ENCODE peak calls at places on chromosomes 11 and 22, in ten cellular contexts. W, K, E, Q, Y, N, I, G, R and P are unnamed samples.

GRCh38 chr11:111229604-111230003 is 15.9 kb upstream of the POU2AF2 start:
- DNase-seq in G (no peak), E (no peak), W (no peak), K (no peak), Y (peak; percentile 35), Q (no peak), I (no peak), R (no peak), N (no peak), P (no peak)

GRCh38 chr11:705646-706438 is at the start of gene EPS8L2:
- DNase-seq in R (no peak), Y (no peak), Q (no peak), I (no peak), E (no peak), K (peak; percentile 66), N (no peak), G (peak; percentile 90), W (no peak), P (no peak)

GRCh38 chr22:49827853-49828598 is at the start of gene BRD1:
- DNase-seq in K (peak; percentile 67), N (no peak), W (no peak), I (peak; percentile 83), Q (no peak), E (no peak), R (peak; percentile 66), Y (peak; percentile 68), G (peak; percentile 85), P (peak; percentile 72)

GRCh38 chr11:121117753-121118152 is 16.7 kb downstream of the TECTA start:
- DNase-seq in E (no peak), W (no peak), Y (no peak), N (no peak), R (no peak), K (peak; percentile 19), Q (no peak), G (no peak), I (no peak), P (no peak)

GRCh38 chr22:41687901-41688364 is 734 bp downstream of the SNU13 start:
- DNase-seq in G (no peak), R (peak; percentile 26), E (no peak), K (peak; percentile 6), N (no peak), W (no peak), Y (peak; percentile 40), Q (no peak), I (peak; percentile 50), P (no peak)

GRCh38 chr22:44200855-44201550 is 20.3 kb downstream of the PARVG start:
- DNase-seq in Q (no peak), K (no peak), I (no peak), G (peak; percentile 63), W (no peak), E (no peak), N (no peak), R (no peak), Y (no peak), P (peak; percentile 9)

GRCh38 chr11:69013009-69013951 is at the start of gene MRGPRF:
- DNase-seq in W (peak; percentile 99), Q (no peak), E (peak; percentile 76), K (peak; percentile 20), G (peak; percentile 96), I (no peak), R (peak; percentile 53), N (no peak), Y (peak; percentile 58), P (peak; percentile 62)

GRCh38 chr11:47204633-47204989 is 10.2 kb upstream of the DDB2 start:
- DNase-seq in R (peak; percentile 64), K (peak; percentile 85), Q (no peak), E (no peak), G (no peak), Y (peak; percentile 43), N (no peak), I (no peak), W (no peak), P (no peak)

GRCh38 chr11:35398881-35399280 is 20.5 kb downstream of the SLC1A2 start:
- DNase-seq in E (no peak), R (no peak), W (no peak), Q (no peak), Y (no peak), K (no peak), G (no peak), I (no peak), N (no peak), P (no peak)

GRCh38 chr11:117662255-117662654 is 134.8 kb downstream of the DSCAML1 start:
- DNase-seq in N (no peak), I (no peak), Q (no peak), K (no peak), E (no peak), G (no peak), R (no peak), W (no peak), Y (no peak), P (no peak)

GRCh38 chr11:36002796-36003195 is 58.9 kb downstream of the LDLRAD3 start:
- DNase-seq in I (no peak), E (no peak), R (no peak), N (no peak), Y (no peak), W (no peak), G (no peak), K (no peak), Q (no peak), P (no peak)

GRCh38 chr11:1948389-1948788 is 1.3 kb downstream of the MRPL23 start:
- DNase-seq in N (no peak), W (no peak), R (no peak), E (no peak), K (no peak), Y (no peak), I (no peak), Q (no peak), G (no peak), P (no peak)

GRCh38 chr11:61486779-61487178 is 21.8 kb upstream of the LRRC10B start:
- DNase-seq in I (no peak), R (no peak), Q (no peak), K (peak; percentile 84), E (no peak), W (no peak), Y (no peak), N (no peak), G (no peak), P (no peak)

GRCh38 chr22:44348963-44349950 is 36.5 kb upstream of the SHISAL1 start:
- DNase-seq in K (no peak), G (no peak), Y (peak; percentile 68), E (no peak), N (no peak), R (peak; percentile 28), I (no peak), Q (no peak), W (no peak), P (peak; percentile 63)

GRCh38 chr11:77560605-77561004 is 29.1 kb upstream of the AQP11 start:
- DNase-seq in I (no peak), K (peak; percentile 65), R (no peak), Q (no peak), G (no peak), E (no peak), W (no peak), Y (peak; percentile 36), N (no peak), P (no peak)

GRCh38 chr11:77558380-77558779 is 31.4 kb upstream of the AQP11 start:
- DNase-seq in E (no peak), G (no peak), Y (no peak), Q (no peak), R (no peak), K (no peak), W (no peak), N (no peak), I (no peak), P (no peak)

GRCh38 chr11:77559686-77560425 is 29.9 kb upstream of the AQP11 start:
- DNase-seq in Q (no peak), N (no peak), W (no peak), G (no peak), E (peak; percentile 37), R (peak; percentile 51), K (peak; percentile 86), I (no peak), Y (peak; percentile 91), P (no peak)

GRCh38 chr11:77561257-77561656 is 28.5 kb upstream of the AQP11 start:
- DNase-seq in N (no peak), Y (no peak), E (no peak), W (no peak), R (no peak), K (no peak), G (no peak), I (no peak), Q (no peak), P (no peak)

DNA sequence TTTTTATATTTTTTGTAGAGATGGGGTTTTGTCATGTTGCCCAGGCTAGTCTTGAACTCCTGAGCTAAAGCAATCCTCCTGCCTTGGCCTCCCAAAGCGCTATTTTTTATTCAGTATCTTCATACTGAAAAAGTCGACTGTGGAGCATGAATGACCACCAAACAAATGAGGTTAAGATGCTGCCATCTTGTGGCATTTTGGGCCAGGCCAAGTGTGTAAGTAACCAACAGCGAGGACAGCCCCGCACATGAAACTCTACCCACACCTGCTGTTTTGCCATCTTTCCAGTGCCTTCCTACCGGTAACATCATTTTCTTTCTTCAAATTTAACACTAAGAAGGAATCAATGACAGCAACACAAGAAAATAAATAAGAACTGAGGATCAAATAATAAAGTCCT is 32.2 kb upstream of the AQP11 start:
- DNase-seq in Q (no peak), W (no peak), Y (peak; percentile 42), I (peak; percentile 35), E (no peak), N (no peak), K (peak; percentile 57), G (no peak), R (peak; percentile 18), P (peak; percentile 43)
- TF ChIP-seq CTCF in Q (no peak), W (no peak), Y (peak; percentile 44), I (peak; percentile 18), E (no peak), N (peak; percentile 32), K (peak; percentile 64), G (peak; percentile 11), R (peak; percentile 13), P (peak; percentile 17)

GRCh38 chr22:40511604-40512003 is 124.9 kb downstream of the MRTFA start:
- DNase-seq in G (no peak), Y (no peak), N (no peak), K (no peak), Q (no peak), E (no peak), I (no peak), W (no peak), R (peak; percentile 38), P (no peak)
- TF ChIP-seq CTCF in G (no peak), Y (peak; percentile 20), N (no peak), K (no peak), Q (no peak), E (no peak), I (no peak), W (no peak), R (peak; percentile 10), P (no peak)

DNA sequence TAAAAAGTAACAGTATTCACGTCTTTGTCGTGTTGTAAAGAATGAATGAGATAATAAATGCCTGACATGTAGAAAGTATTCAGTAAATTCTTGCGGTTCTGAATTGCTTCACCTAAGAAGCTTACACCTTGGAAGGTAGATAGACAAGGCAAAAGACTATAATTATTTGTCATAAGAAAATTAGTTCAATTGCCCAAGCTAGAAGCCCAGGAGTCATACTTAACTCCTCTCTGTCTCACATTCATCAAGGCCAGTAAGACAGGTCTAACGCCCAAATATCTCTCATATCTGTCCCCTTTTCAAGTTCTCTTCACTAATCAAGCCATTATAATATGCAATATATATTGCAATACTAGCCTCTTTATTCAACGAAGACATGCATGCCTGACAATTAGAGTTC is 87.7 kb upstream of the AMOTL1 start:
- DNase-seq in Q (no peak), R (no peak), K (no peak), E (no peak), G (no peak), Y (no peak), W (no peak), I (no peak), N (no peak), P (no peak)
- TF ChIP-seq CTCF in Q (no peak), R (no peak), K (no peak), E (no peak), G (no peak), Y (no peak), W (no peak), I (no peak), N (no peak), P (no peak)

GRCh38 chr22:30802202-30803166 is 107.8 kb downstream of the OSBP2 start:
- DNase-seq in Q (peak; percentile 27), R (peak; percentile 92), W (peak; percentile 55), N (peak; percentile 82), Y (peak; percentile 94), E (peak; percentile 76), G (peak; percentile 95), I (peak; percentile 84), K (peak; percentile 91), P (peak; percentile 89)
- TF ChIP-seq CTCF in Q (no peak), R (no peak), W (peak; percentile 62), N (peak; percentile 58), Y (no peak), E (no peak), G (peak; percentile 17), I (no peak), K (no peak), P (peak; percentile 45)